ENCODE peak calls at places on chromosomes 7 and 10, in four cellular contexts. One of them, this sample, is unnamed.

GRCh38 chr10:131089150-131089549 is 222.4 kb downstream of the TCERG1L start:
- DNase-seq in prostate gland: no peak
- DNase-seq in sigmoid colon: peak; percentile 30
- DNase-seq in transverse colon: no peak
- DNase-seq in this sample: no peak

GRCh38 chr10:113454341-113455061 is 98.4 kb upstream of the HABP2 start:
- DNase-seq in prostate gland: peak; percentile 31
- DNase-seq in sigmoid colon: peak; percentile 69
- DNase-seq in transverse colon: peak; percentile 46
- DNase-seq in this sample: no peak

GRCh38 chr10:6299234-6299633 is 96.5 kb downstream of the PFKFB3 start:
- DNase-seq in prostate gland: no peak
- DNase-seq in sigmoid colon: no peak
- DNase-seq in transverse colon: peak; percentile 17
- DNase-seq in this sample: no peak

GRCh38 chr7:84025332-84025927 is 169.2 kb downstream of the SEMA3A start:
- DNase-seq in prostate gland: no peak
- DNase-seq in sigmoid colon: peak; percentile 63
- DNase-seq in transverse colon: no peak
- DNase-seq in this sample: no peak

GRCh38 chr7:82419200-82419599 is 24.4 kb downstream of the CACNA2D1 start:
- DNase-seq in prostate gland: no peak
- DNase-seq in sigmoid colon: no peak
- DNase-seq in transverse colon: no peak
- DNase-seq in this sample: no peak

GRCh38 chr7:73702226-73702625 is 17.2 kb downstream of the STX1A start:
- DNase-seq in prostate gland: no peak
- DNase-seq in sigmoid colon: no peak
- DNase-seq in transverse colon: no peak
- DNase-seq in this sample: no peak

GRCh38 chr7:5598261-5598761 is 174.7 kb upstream of the TNRC18 start:
- DNase-seq in prostate gland: no peak
- DNase-seq in sigmoid colon: peak; percentile 54
- DNase-seq in transverse colon: no peak
- DNase-seq in this sample: no peak

GRCh38 chr7:121530251-121531174 is 134.4 kb upstream of the FAM3C start:
- DNase-seq in prostate gland: no peak
- DNase-seq in sigmoid colon: no peak
- DNase-seq in transverse colon: peak; percentile 33
- DNase-seq in this sample: no peak

GRCh38 chr10:70508912-70509366 is 30.4 kb downstream of the PALD1 start:
- DNase-seq in prostate gland: no peak
- DNase-seq in sigmoid colon: peak; percentile 84
- DNase-seq in transverse colon: peak; percentile 50
- DNase-seq in this sample: no peak

GRCh38 chr7:24073651-24074420 is 210.2 kb upstream of the NPY start:
- DNase-seq in prostate gland: no peak
- DNase-seq in sigmoid colon: no peak
- DNase-seq in transverse colon: no peak
- DNase-seq in this sample: no peak

GRCh38 chr7:106484562-106484961 is 176.4 kb downstream of the CCDC71L start:
- DNase-seq in prostate gland: no peak
- DNase-seq in sigmoid colon: peak; percentile 69
- DNase-seq in transverse colon: no peak
- DNase-seq in this sample: no peak

GRCh38 chr7:17696422-17696821 is 243.9 kb downstream of the SNX13 start:
- DNase-seq in prostate gland: peak; percentile 86
- DNase-seq in sigmoid colon: peak; percentile 81
- DNase-seq in transverse colon: peak; percentile 16
- DNase-seq in this sample: no peak

GRCh38 chr10:68348265-68348741 is 15.6 kb upstream of the PBLD start:
- DNase-seq in prostate gland: no peak
- DNase-seq in sigmoid colon: no peak
- DNase-seq in transverse colon: peak; percentile 38
- DNase-seq in this sample: no peak

GRCh38 chr10:114495303-114495702 is 91.0 kb upstream of the AFAP1L2 start:
- DNase-seq in prostate gland: no peak
- DNase-seq in sigmoid colon: no peak
- DNase-seq in transverse colon: no peak
- DNase-seq in this sample: no peak

GRCh38 chr10:99714446-99714845 is 17.5 kb downstream of the COX15 start:
- DNase-seq in prostate gland: no peak
- DNase-seq in sigmoid colon: no peak
- DNase-seq in transverse colon: no peak
- DNase-seq in this sample: no peak

GRCh38 chr10:99711129-99711719 is 20.7 kb downstream of the COX15 start:
- DNase-seq in prostate gland: peak; percentile 51
- DNase-seq in sigmoid colon: no peak
- DNase-seq in transverse colon: peak; percentile 35
- DNase-seq in this sample: no peak

GRCh38 chr10:99708428-99709010 is 23.4 kb downstream of the COX15 start:
- DNase-seq in prostate gland: no peak
- DNase-seq in sigmoid colon: no peak
- DNase-seq in transverse colon: no peak
- DNase-seq in this sample: no peak

GRCh38 chr10:99709480-99710229 is 22.3 kb downstream of the COX15 start:
- DNase-seq in prostate gland: no peak
- DNase-seq in sigmoid colon: no peak
- DNase-seq in transverse colon: no peak
- DNase-seq in this sample: no peak
- H3K27ac ChIP-seq in prostate gland: no peak overlapping the region
- H3K27ac ChIP-seq in sigmoid colon: peak overlapping the region; percentile 86
- H3K27ac ChIP-seq in transverse colon: peak overlapping the region; percentile 79
- H3K27ac ChIP-seq in this sample: peak overlapping the region; percentile 94

GRCh38 chr7:134435161-134435920 is 23.6 kb downstream of the AKR1B1 start:
- DNase-seq in prostate gland: no peak
- DNase-seq in sigmoid colon: no peak
- DNase-seq in transverse colon: no peak
- DNase-seq in this sample: no peak

GRCh38 chr7:134434701-134435100 is 24.2 kb downstream of the AKR1B1 start:
- DNase-seq in prostate gland: no peak
- DNase-seq in sigmoid colon: no peak
- DNase-seq in transverse colon: no peak
- DNase-seq in this sample: no peak

GRCh38 chr7:134433430-134433829 is 25.5 kb downstream of the AKR1B1 start:
- DNase-seq in prostate gland: no peak
- DNase-seq in sigmoid colon: no peak
- DNase-seq in transverse colon: no peak
- DNase-seq in this sample: no peak

GRCh38 chr7:134431805-134432204 is 27.1 kb downstream of the AKR1B1 start:
- DNase-seq in prostate gland: no peak
- DNase-seq in sigmoid colon: no peak
- DNase-seq in transverse colon: peak; percentile 89
- DNase-seq in this sample: no peak

DNA sequence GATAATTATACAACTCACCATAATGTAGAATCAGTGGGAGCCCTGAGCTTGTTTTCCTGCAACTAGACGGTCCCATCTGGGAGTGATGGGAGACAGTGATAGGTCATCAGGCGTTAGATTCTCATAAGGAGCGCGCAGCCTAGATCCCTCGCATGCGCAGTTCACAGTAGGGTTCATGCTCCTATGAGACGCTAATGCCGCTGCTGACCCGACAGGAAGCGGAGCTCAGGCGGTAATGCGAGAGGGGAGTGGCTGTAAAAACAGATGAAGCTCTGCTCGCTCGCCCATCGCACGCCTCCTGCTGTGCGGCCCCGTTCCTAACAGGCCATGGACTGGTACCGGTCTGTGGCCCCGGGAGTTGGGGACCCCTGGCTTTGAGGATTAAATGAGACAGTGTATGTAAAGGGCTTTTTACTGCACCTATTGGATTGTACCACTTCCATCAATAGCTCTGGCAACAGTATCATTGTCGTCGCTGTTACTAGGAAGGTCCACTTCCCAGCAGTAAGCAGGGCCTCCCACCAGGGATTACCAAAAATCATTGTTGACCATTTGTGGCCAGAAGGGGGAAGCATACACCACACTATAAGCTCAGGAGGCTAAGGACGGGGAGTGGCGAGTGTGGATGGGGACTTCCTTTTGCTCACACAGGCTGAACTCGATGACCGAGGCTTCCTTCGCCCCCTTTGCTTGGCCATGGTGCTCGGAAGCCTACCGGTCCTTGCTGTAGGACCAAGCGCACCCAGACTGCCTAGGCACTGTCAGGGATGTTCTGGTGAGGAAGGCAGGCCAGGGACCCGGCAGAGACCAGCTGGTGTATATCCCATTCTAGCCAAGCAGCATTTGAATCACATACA is 26.4 kb downstream of the AKR1B1 start:
- DNase-seq in prostate gland: peak; percentile 72
- DNase-seq in sigmoid colon: peak; percentile 95
- DNase-seq in transverse colon: peak; percentile 87
- DNase-seq in this sample: no peak
- H3K4me3 ChIP-seq in prostate gland: peak overlapping the region; percentile 7
- H3K4me3 ChIP-seq in sigmoid colon: peak overlapping the region; percentile 44
- H3K4me3 ChIP-seq in transverse colon: no peak overlapping the region
- H3K4me3 ChIP-seq in this sample: no peak overlapping the region

GRCh38 chr10:121739114-121739513 is 140.9 kb upstream of the FGFR2 start:
- DNase-seq in prostate gland: no peak
- DNase-seq in sigmoid colon: no peak
- DNase-seq in transverse colon: no peak
- DNase-seq in this sample: no peak

GRCh38 chr10:121732676-121733445 is 134.6 kb upstream of the FGFR2 start:
- DNase-seq in prostate gland: no peak
- DNase-seq in sigmoid colon: no peak
- DNase-seq in transverse colon: no peak
- DNase-seq in this sample: no peak

GRCh38 chr10:121735248-121735647 is 137.0 kb upstream of the FGFR2 start:
- DNase-seq in prostate gland: no peak
- DNase-seq in sigmoid colon: no peak
- DNase-seq in transverse colon: no peak
- DNase-seq in this sample: no peak

GRCh38 chr10:121734517-121735137 is 136.4 kb upstream of the FGFR2 start:
- DNase-seq in prostate gland: no peak
- DNase-seq in sigmoid colon: no peak
- DNase-seq in transverse colon: no peak
- DNase-seq in this sample: no peak

DNA sequence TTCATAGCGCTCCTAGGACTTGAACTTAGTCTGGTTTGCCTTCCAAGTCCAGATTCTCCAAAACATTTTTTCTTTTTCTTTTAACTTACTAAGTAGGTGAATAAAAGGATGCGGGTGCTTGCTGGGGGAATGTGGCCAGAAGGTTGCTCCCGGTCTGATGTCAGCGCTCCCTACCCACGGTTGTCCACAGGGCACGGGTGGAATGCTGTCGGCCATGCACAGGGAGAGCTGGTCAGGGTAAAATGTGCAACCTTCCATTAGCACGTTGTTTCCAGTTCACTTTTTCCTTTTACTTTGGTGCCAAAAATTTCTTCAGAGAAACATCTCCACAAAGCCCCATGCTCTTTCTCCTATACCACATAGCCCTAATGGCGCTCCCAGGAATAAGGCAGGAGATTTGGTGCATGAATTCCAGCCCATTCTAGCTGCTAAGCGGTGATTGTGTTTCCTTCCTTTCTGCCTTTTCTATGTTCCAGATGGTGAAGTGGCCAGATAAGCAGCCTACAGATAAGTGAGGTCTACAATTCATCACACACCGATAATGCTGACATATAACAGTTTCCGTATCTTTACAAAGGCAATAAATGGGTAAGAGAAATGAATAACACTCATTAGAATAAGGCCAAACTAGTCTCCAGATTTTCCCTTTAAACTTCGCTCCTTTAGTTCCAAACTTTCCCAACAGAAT is 138.2 kb upstream of the FGFR2 start:
- DNase-seq in prostate gland: no peak
- DNase-seq in sigmoid colon: no peak
- DNase-seq in transverse colon: no peak
- DNase-seq in this sample: no peak
- TF ChIP-seq POLR2AphosphoS5 in prostate gland: no peak
- TF ChIP-seq POLR2AphosphoS5 in sigmoid colon: no peak
- TF ChIP-seq POLR2AphosphoS5 in transverse colon: no peak
- TF ChIP-seq POLR2AphosphoS5 in this sample: no peak

DNA sequence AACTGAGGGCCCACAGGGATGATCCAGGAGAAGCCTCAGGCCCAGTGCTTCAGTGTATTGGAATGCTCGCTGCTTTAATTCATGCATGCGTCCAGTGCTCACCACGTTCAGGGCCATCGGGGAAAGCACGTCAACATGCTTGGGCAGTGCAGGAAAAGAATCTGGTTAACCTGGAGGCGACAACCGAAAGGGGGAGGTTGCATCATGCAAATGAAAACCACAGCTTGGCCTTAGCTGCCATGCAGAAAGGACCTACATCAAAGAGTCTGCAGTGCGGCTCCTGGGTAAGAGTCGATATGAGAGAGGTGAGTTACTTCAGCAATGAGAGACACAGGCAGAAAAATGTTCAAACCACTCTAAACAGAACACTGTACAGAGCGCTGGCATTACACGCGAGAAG is 440.1 kb downstream of the KCNMA1 start:
- DNase-seq in prostate gland: no peak
- DNase-seq in sigmoid colon: no peak
- DNase-seq in transverse colon: no peak
- DNase-seq in this sample: no peak
- H3K27ac ChIP-seq in prostate gland: no peak overlapping the region
- H3K27ac ChIP-seq in sigmoid colon: peak overlapping the region; percentile 93
- H3K27ac ChIP-seq in transverse colon: peak overlapping the region; percentile 81
- H3K27ac ChIP-seq in this sample: no peak overlapping the region

DNA sequence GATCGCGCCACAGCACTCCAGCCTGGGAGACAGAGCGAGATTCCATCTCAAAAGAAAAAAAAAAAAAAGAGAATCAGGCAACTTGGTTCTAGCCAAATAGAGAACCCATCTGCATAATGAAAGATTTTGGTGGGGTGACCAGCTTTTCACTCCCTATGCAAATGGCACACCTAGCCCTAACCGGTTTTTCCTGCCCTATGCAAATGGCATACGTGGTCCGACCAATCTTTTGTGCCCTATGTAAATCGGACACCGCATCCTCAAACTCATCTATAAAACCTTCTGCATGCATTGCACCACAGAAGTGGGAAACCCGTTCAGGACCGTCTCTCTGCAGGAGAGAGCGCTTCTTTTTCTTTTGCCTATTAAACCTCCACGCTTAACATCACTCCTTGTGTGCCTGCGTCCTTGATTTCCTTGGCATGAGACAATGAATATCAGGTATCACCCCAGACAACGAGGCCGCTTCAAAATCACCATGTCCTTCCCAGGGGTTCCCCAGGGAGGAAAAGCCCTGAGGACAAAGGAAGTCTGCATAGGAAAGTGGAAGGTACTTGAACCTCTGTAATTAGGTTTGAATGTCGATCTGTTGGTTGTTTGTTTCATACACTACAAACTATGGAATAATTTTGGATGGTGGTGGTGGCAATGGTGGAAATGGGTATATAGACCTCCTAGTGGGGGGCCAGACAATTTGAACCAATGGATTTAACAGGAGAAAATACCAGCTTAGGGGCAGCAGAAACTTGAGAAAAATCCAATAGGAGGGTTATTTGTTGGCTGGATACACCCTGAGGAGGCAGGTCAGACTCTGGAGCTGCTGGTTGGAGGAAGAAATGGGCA is 396.2 kb downstream of the TYW1 start:
- DNase-seq in prostate gland: peak; percentile 49
- DNase-seq in sigmoid colon: no peak
- DNase-seq in transverse colon: no peak
- DNase-seq in this sample: no peak
- H3K4me3 ChIP-seq in prostate gland: no peak overlapping the region
- H3K4me3 ChIP-seq in sigmoid colon: no peak overlapping the region
- H3K4me3 ChIP-seq in transverse colon: no peak overlapping the region
- H3K4me3 ChIP-seq in this sample: no peak overlapping the region

GRCh38 chr10:73601486-73601921 is 10.4 kb upstream of the USP54 start:
- DNase-seq in prostate gland: peak; percentile 94
- DNase-seq in sigmoid colon: no peak
- DNase-seq in transverse colon: peak; percentile 71
- DNase-seq in this sample: no peak
- TF ChIP-seq POLR2AphosphoS5 in prostate gland: peak; percentile 96
- TF ChIP-seq POLR2AphosphoS5 in sigmoid colon: no peak
- TF ChIP-seq POLR2AphosphoS5 in transverse colon: no peak
- TF ChIP-seq POLR2AphosphoS5 in this sample: no peak

This sample was measured in SK-N-MC.